ENCODE peak calls at places on chromosomes 16 and 17, in ten cellular contexts. C, Z, G, O, Q, D, X, V, Y and A are unnamed samples.

GRCh38 chr16:56691885-56692284 is 9.6 kb downstream of the MT1X start:
- DNase-seq in V (peak; percentile 42), C (no peak), D (peak; percentile 32), G (no peak), Y (peak; percentile 99), X (no peak), Z (peak; percentile 89), O (no peak), Q (no peak), A (no peak)

GRCh38 chr16:23847251-23847650 is 11.5 kb downstream of the PRKCB start:
- DNase-seq in D (no peak), Z (no peak), X (no peak), Y (no peak), O (no peak), V (no peak), Q (no peak), G (no peak), C (no peak), A (no peak)

GRCh38 chr17:27535975-27536374 is 79.7 kb downstream of the KSR1 start:
- DNase-seq in G (no peak), D (no peak), Y (no peak), C (no peak), Z (no peak), Q (no peak), X (no peak), V (no peak), O (no peak), A (no peak)

GRCh38 chr17:69921046-69921445 is 154.0 kb upstream of the KCNJ16 start:
- DNase-seq in X (no peak), C (no peak), O (no peak), V (no peak), Q (no peak), Z (no peak), G (no peak), Y (no peak), D (no peak), A (no peak)

GRCh38 chr17:56890906-56891674 is 22.8 kb downstream of the TRIM25 start:
- DNase-seq in G (no peak), Z (no peak), Q (no peak), V (no peak), X (no peak), O (no peak), C (no peak), Y (no peak), D (no peak), A (no peak)

GRCh38 chr16:8816967-8817662 is 19.5 kb downstream of the PMM2 start:
- DNase-seq in G (no peak), Z (no peak), X (no peak), O (no peak), Q (no peak), V (no peak), C (no peak), D (no peak), Y (no peak), A (no peak)

GRCh38 chr16:28210979-28211505 is 723 bp downstream of the XPO6 start:
- DNase-seq in Z (peak; percentile 53), D (peak; percentile 61), C (peak; percentile 89), Q (no peak), G (peak; percentile 53), V (peak; percentile 59), X (peak; percentile 57), Y (peak; percentile 83), O (peak; percentile 60), A (peak; percentile 28)

GRCh38 chr17:63001689-63002394 is 35.8 kb downstream of the TANC2 start:
- DNase-seq in G (no peak), V (no peak), Y (peak; percentile 80), D (no peak), Q (no peak), O (no peak), C (no peak), Z (no peak), X (no peak), A (no peak)

GRCh38 chr17:79799538-79800324 is 2.9 kb upstream of the CBX8 start:
- DNase-seq in C (no peak), D (no peak), Y (no peak), G (no peak), X (no peak), Z (no peak), Q (no peak), O (no peak), V (no peak), A (no peak)

GRCh38 chr16:56708418-56708817 is 21.5 kb upstream of the NUP93 start:
- DNase-seq in G (no peak), O (no peak), Y (no peak), D (no peak), C (no peak), X (peak; percentile 19), Q (no peak), Z (no peak), V (no peak), A (no peak)

GRCh38 chr16:30348113-30348512 is 7.0 kb downstream of the CD2BP2 start:
- DNase-seq in X (no peak), Y (no peak), V (no peak), C (no peak), Q (no peak), O (no peak), D (no peak), G (no peak), Z (no peak), A (no peak)

GRCh38 chr16:48206594-48207242 is 37.4 kb upstream of the LONP2 start:
- DNase-seq in X (no peak), V (no peak), O (no peak), Z (no peak), C (no peak), Q (peak; percentile 6), Y (peak; percentile 71), G (no peak), D (peak; percentile 32), A (no peak)

GRCh38 chr17:72430611-72431432 is 310.0 kb downstream of the SOX9 start:
- DNase-seq in D (no peak), Q (no peak), Y (no peak), C (no peak), O (no peak), Z (no peak), V (no peak), G (no peak), X (no peak), A (no peak)

GRCh38 chr16:15874745-15875314 is 13.6 kb downstream of the CEP20 start:
- DNase-seq in Y (peak; percentile 78), X (no peak), G (no peak), D (peak; percentile 84), O (peak; percentile 76), Z (peak; percentile 63), V (peak; percentile 67), C (no peak), Q (peak; percentile 52), A (no peak)

GRCh38 chr17:58325976-58326468 is 2.6 kb downstream of the TSPOAP1 start:
- DNase-seq in Z (no peak), X (no peak), G (no peak), C (no peak), Y (no peak), O (no peak), V (no peak), D (no peak), Q (no peak), A (no peak)

GRCh38 chr17:46092996-46093395 is 93.9 kb downstream of the STH start:
- DNase-seq in X (no peak), D (no peak), V (no peak), Y (no peak), O (no peak), Q (no peak), G (no peak), Z (no peak), C (no peak), A (no peak)

GRCh38 chr16:86467490-86467889 is 42.8 kb upstream of the FOXF1 start:
- DNase-seq in V (no peak), Z (no peak), X (no peak), D (no peak), Q (no peak), C (no peak), G (no peak), Y (no peak), O (no peak), A (no peak)

GRCh38 chr17:65794572-65794971 is 233.1 kb upstream of the AXIN2 start:
- DNase-seq in Z (peak; percentile 56), O (no peak), Q (peak; percentile 28), V (peak; percentile 41), X (no peak), Y (peak; percentile 51), G (no peak), D (peak; percentile 57), C (no peak), A (no peak)

GRCh38 chr17:51164911-51165679 is 1.1 kb upstream of the NME2 start:
- DNase-seq in C (no peak), G (no peak), O (no peak), D (no peak), V (no peak), Y (no peak), X (no peak), Q (no peak), Z (no peak), A (no peak)

GRCh38 chr17:79835953-79836951 is 3.0 kb downstream of the CBX4 start:
- DNase-seq in G (no peak), Q (peak; percentile 94), X (no peak), Z (no peak), D (no peak), V (no peak), Y (peak; percentile 67), O (no peak), C (no peak), A (no peak)

GRCh38 chr17:64387545-64388171 is 3.0 kb downstream of the PECAM1 start:
- DNase-seq in D (no peak), O (no peak), G (no peak), Y (no peak), X (no peak), Z (no peak), C (no peak), V (no peak), Q (no peak), A (no peak)

GRCh38 chr17:42536048-42536371 is at the start of gene NAGLU:
- DNase-seq in Y (peak; percentile 73), D (peak; percentile 89), X (peak; percentile 70), C (peak; percentile 98), O (peak; percentile 92), Q (peak; percentile 71), V (peak; percentile 95), G (peak; percentile 89), Z (peak; percentile 99), A (peak; percentile 99)

GRCh38 chr16:66081967-66082366 is 284.5 kb upstream of the CDH5 start:
- DNase-seq in G (no peak), D (peak; percentile 16), X (no peak), Y (peak; percentile 96), V (peak; percentile 14), Z (no peak), C (no peak), Q (peak; percentile 50), O (no peak), A (no peak)

GRCh38 chr17:44830359-44831269 is 527 bp upstream of the GJC1 start:
- DNase-seq in V (no peak), C (no peak), G (no peak), X (no peak), Q (peak; percentile 84), Z (peak; percentile 48), D (peak; percentile 45), O (no peak), Y (peak; percentile 45), A (no peak)

GRCh38 chr17:75707096-75707720 is 14.1 kb upstream of the ITGB4 start:
- DNase-seq in X (no peak), O (no peak), D (peak; percentile 58), Q (no peak), G (no peak), Z (no peak), V (no peak), Y (peak; percentile 76), C (no peak), A (no peak)

GRCh38 chr16:22425036-22425801 is 50.8 kb upstream of the CDR2 start:
- DNase-seq in G (no peak), Y (no peak), C (no peak), V (no peak), Z (no peak), O (no peak), Q (no peak), D (no peak), X (no peak), A (no peak)

GRCh38 chr16:48687421-48688038 is 77.5 kb upstream of the N4BP1 start:
- DNase-seq in Z (peak; percentile 57), G (no peak), X (no peak), V (peak; percentile 70), C (no peak), Y (peak; percentile 78), D (peak; percentile 80), Q (peak; percentile 50), O (peak; percentile 69), A (peak; percentile 53)

GRCh38 chr16:50371936-50372595 is 3.3 kb upstream of the BRD7 start:
- DNase-seq in G (peak; percentile 49), C (no peak), V (no peak), Y (no peak), Z (no peak), Q (no peak), D (peak; percentile 30), X (no peak), O (peak; percentile 75), A (no peak)